ENCODE peak calls at places on chromosomes 4 and X, in four cellular contexts. X is CD8-positive, alpha-beta T cell; C is HCT116; R is nephron progenitor cell. H is an unnamed sample.

GRCh38 chr4:72312032-72312650 is 256.9 kb downstream of the ADAMTS3 start:
- DNase-seq in X (no peak), C (no peak), R (no peak), H (peak)

GRCh38 chr4:124322234-124322831 is 390.2 kb downstream of the ANKRD50 start:
- DNase-seq in X (no peak), C (peak), R (no peak), H (peak)

GRCh38 chr4:182453830-182454229 is 210.6 kb downstream of the TENM3 start:
- DNase-seq in X (no peak), C (no peak), R (no peak), H (no peak)

GRCh38 chr4:4479366-4479765 is 62.5 kb downstream of the STX18 start:
- DNase-seq in X (no peak), C (no peak), R (no peak), H (no peak)

GRCh38 chr4:6328526-6328925 is 58.9 kb downstream of the WFS1 start:
- DNase-seq in X (no peak), C (no peak), R (no peak), H (no peak)

GRCh38 chrX:56726609-56727008 is 2.4 kb upstream of the NBDY start:
- DNase-seq in X (no peak), C (no peak), R (no peak), H (peak)

GRCh38 chr4:111400736-111401135 is 744.5 kb upstream of the FAM241A start:
- DNase-seq in X (no peak), C (no peak), R (no peak), H (peak)

GRCh38 chr4:55440786-55441185 is 45.0 kb downstream of the TMEM165 start:
- DNase-seq in X (no peak), C (no peak), R (no peak), H (no peak)

GRCh38 chrX:68727696-68728095 is 80.2 kb downstream of the STARD8 start:
- DNase-seq in X (no peak), C (no peak), R (no peak), H (no peak)

GRCh38 chrX:68725966-68726365 is 78.5 kb downstream of the STARD8 start:
- DNase-seq in X (no peak), C (no peak), R (no peak), H (no peak)

GRCh38 chrX:68726366-68726765 is 78.9 kb downstream of the STARD8 start:
- DNase-seq in X (no peak), C (no peak), R (no peak), H (no peak)

GRCh38 chrX:68731254-68731653 is 83.8 kb downstream of the STARD8 start:
- DNase-seq in X (no peak), C (no peak), R (no peak), H (no peak)

GRCh38 chrX:68728186-68728585 is 80.7 kb downstream of the STARD8 start:
- DNase-seq in X (no peak), C (no peak), R (no peak), H (no peak)
- TF ChIP-seq CTCF in X (no peak), C (no peak), R (no peak), H (no peak)

GRCh38 chr4:53990641-53991040 is 73.8 kb downstream of the CHIC2 start:
- DNase-seq in X (no peak), C (no peak), R (no peak), H (no peak)
- TF ChIP-seq CTCF in X (no peak), C (no peak), R (no peak), H (no peak)

GRCh38 chr4:114209589-114209988 is 230.1 kb upstream of the ARSJ start:
- DNase-seq in X (no peak), C (no peak), R (no peak), H (no peak)

DNA sequence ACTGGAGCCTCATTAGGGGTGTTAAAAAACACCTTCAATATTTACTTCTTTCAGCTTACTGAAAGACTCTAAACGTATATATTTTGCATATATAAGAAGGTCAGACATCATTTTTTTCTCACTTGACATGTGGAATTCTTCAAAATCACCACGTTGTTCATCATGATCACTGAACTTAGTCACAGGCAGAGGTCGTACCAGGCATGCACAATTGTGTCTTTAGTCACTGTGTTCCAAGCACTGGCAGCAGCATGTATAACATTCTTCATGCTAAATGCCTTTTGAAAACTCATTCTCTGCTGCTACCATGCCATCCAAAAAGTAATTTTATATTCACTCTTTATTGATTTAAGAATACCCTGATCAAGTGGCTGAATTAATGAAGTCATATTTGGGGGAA is 229.3 kb upstream of the ARSJ start:
- DNase-seq in X (no peak), C (no peak), R (no peak), H (peak)
- TF ChIP-seq CTCF in X (no peak), C (no peak), R (no peak), H (no peak)

GRCh38 chrX:26918633-26919032 is 544.5 kb downstream of the PPP4R3C start:
- DNase-seq in X (no peak), C (peak), R (peak), H (peak)
- TF ChIP-seq CTCF in X (no peak), C (peak), R (peak), H (peak)

DNA sequence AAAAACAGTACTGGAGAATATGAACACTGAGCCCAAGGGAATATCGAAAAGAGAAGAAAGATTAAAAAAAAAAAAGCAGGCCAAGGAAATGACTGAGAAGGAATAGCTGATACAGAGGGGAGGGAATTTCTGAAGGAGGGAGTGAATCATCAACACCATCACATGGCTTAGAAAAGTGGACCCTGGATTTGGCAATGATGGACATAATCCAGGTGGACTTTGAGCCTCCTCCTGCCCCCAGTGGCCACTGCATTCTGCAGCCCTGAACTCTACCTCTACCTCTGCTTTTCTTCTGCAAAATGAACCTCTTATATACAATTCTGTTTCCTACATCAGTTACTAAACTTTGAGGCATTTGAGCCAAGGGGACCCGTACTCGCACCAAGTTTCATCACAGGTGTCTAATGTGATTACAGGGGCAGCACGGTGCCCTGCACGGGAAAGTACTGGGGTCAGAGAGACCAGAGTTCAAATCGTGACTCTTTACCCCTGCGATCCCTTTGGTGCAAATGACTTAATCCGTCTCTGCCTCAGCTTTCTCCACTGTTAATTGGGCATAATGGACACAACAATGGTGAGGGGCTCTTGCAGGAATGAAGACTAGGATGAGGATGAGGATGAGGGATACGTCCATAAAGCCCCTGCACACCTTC is 1.1 kb downstream of the OCIAD2 start:
- DNase-seq in X (no peak), C (no peak), R (no peak), H (peak)
- TF ChIP-seq CTCF in X (no peak), C (no peak), R (no peak), H (no peak)